ENCODE peak calls at places on chromosome 21, in seven cellular contexts. C is effector memory CD4-positive, alpha-beta T cell; E is HAP-1; M is left ventricle myocardium inferior; P is right lobe of liver; U is trophoblast cell; I is BE2C. A is an unnamed sample. For H3K4me1, the result is how much of the 10 kb centered on the place peaks cover.

GRCh38 chr21:43340491-43341348 is 86.2 kb downstream of the SIK1 start:
- DNase-seq in M (no peak), I (no peak), C (no peak), U (no peak), E (peak), P (no peak), A (peak)

GRCh38 chr21:25456672-25457071 is 150.6 kb downstream of the MRPL39 start:
- DNase-seq in M (no peak), I (no peak), C (no peak), U (no peak), E (no peak), P (no peak), A (peak)

GRCh38 chr21:33132054-33132453 is 62.1 kb downstream of the OLIG1 start:
- DNase-seq in M (no peak), I (no peak), C (no peak), P (no peak), U (no peak), E (no peak), A (no peak)

GRCh38 chr21:35896060-35896459 is 164.3 kb downstream of the SETD4 start:
- DNase-seq in U (no peak), E (no peak), M (no peak), P (no peak), I (no peak), C (no peak), A (no peak)

GRCh38 chr21:32321480-32321879 is 22.8 kb downstream of the MRAP start:
- DNase-seq in U (no peak), M (no peak), P (no peak), I (no peak), E (no peak), C (no peak), A (no peak)

GRCh38 chr21:31334648-31335121 is 9.4 kb downstream of the TIAM1 start:
- DNase-seq in M (no peak), C (no peak), E (no peak), P (no peak), I (no peak), U (no peak), A (peak)

GRCh38 chr21:44789880-44790279 is 11.7 kb downstream of the UBE2G2 start:
- DNase-seq in C (no peak), P (no peak), I (no peak), M (no peak), U (no peak), E (no peak), A (no peak)

GRCh38 chr21:44815225-44815624 is 2.6 kb downstream of the SUMO3 start:
- DNase-seq in P (no peak), C (no peak), E (no peak), I (no peak), M (no peak), U (no peak), A (no peak)

GRCh38 chr21:33403786-33404571 is 766 bp downstream of the IFNGR2 start:
- DNase-seq in U (peak), I (peak), E (peak), M (peak), C (no peak), P (peak), A (peak)

GRCh38 chr21:25837545-25838263 is 102.9 kb downstream of the GABPA start:
- DNase-seq in P (no peak), M (no peak), C (no peak), E (peak), U (no peak), I (no peak), A (no peak)

GRCh38 chr21:25572895-25573310 is 34.4 kb downstream of the MRPL39 start:
- DNase-seq in C (no peak), P (no peak), E (no peak), U (no peak), I (no peak), M (no peak), A (no peak)

GRCh38 chr21:44199448-44199847 is 41.3 kb downstream of the ICOSLG start:
- DNase-seq in P (no peak), E (no peak), U (no peak), I (peak), C (no peak), M (no peak), A (peak)

GRCh38 chr21:29318354-29318753 is 19.6 kb downstream of the BACH1 start:
- DNase-seq in U (no peak), P (no peak), C (no peak), M (no peak), E (no peak), I (no peak), A (no peak)

GRCh38 chr21:29316029-29316742 is 17.5 kb downstream of the BACH1 start:
- DNase-seq in E (no peak), C (no peak), M (no peak), U (no peak), I (no peak), P (no peak), A (no peak)

GRCh38 chr21:29313662-29314408 is 15.1 kb downstream of the BACH1 start:
- DNase-seq in I (no peak), U (no peak), E (no peak), C (no peak), M (no peak), P (no peak), A (no peak)

GRCh38 chr21:29315155-29315749 is 16.5 kb downstream of the BACH1 start:
- DNase-seq in E (no peak), I (no peak), P (no peak), C (no peak), M (no peak), U (no peak), A (no peak)

DNA sequence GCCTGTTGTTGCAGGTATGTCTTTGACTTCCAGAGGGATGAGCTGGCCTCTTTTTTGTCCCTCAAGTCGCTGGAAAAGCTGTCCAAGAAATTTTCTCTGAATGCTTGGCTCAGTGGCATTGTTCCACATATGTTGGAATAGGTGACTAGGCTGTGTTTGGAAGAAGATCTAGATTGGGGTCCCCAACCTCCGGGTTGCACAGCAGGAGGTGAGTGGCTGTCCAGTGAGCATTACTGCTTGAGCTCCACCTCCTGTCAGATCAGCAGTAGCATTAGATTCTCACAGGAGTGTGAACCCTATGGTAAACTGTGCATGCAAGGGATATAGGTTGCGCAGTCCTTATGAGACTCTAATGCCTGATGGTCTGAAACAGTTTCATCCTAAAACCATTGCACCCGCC is 18.1 kb downstream of the BACH1 start:
- DNase-seq in C (no peak), U (no peak), P (no peak), M (no peak), I (no peak), E (no peak), A (no peak)
- H3K4me1 ChIP-seq in C (under half), U (under half), P (under half), M (half or more), I (under half), E (under half), A (half or more)

GRCh38 chr21:39593522-39593921 is 19.2 kb upstream of the B3GALT5 start:
- DNase-seq in U (no peak), M (no peak), I (no peak), E (no peak), P (no peak), C (no peak), A (no peak)

GRCh38 chr21:39599191-39599966 is 13.4 kb upstream of the B3GALT5 start:
- DNase-seq in P (no peak), C (no peak), U (no peak), I (no peak), M (no peak), E (no peak), A (no peak)

GRCh38 chr21:39597595-39598185 is 15.1 kb upstream of the B3GALT5 start:
- DNase-seq in C (no peak), U (no peak), E (no peak), P (no peak), I (no peak), M (no peak), A (no peak)

GRCh38 chr21:39601194-39601940 is 11.4 kb upstream of the B3GALT5 start:
- DNase-seq in P (no peak), U (no peak), C (no peak), E (no peak), I (no peak), M (no peak), A (no peak)

DNA sequence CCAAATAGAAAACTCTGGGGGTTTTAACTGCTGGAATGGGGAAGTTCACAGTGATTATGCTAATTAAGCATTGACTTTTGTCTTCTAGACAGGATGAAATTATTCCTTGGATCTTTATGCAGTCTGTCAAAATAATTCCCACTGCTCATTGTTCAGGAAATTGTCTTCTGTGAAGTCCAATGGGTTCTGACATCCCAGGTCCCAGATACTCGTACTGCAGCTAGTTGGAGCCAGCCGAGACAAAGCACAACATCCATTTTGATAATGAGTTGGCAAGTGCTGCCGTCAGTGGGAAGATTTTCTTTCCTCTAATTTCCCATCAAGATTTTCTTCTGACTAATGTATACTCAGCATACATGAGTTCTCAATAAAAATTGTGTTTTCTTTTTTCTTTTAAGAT is 17.3 kb upstream of the B3GALT5 start:
- DNase-seq in C (no peak), U (no peak), I (no peak), P (no peak), M (no peak), E (no peak), A (no peak)
- H3K4me1 ChIP-seq in C (under half), U (under half), I (under half), P (under half), M (under half), E (under half), A (under half)

GRCh38 chr21:41834252-41834925 is 44.8 kb downstream of the PRDM15 start:
- DNase-seq in I (no peak), E (no peak), M (no peak), U (no peak), C (no peak), P (no peak), A (no peak)

GRCh38 chr21:41836166-41837015 is 42.8 kb downstream of the PRDM15 start:
- DNase-seq in E (no peak), C (no peak), M (no peak), U (no peak), P (no peak), I (no peak), A (no peak)

GRCh38 chr21:41835711-41836154 is 43.4 kb downstream of the PRDM15 start:
- DNase-seq in E (no peak), U (no peak), I (no peak), P (no peak), C (no peak), M (no peak), A (no peak)

GRCh38 chr21:41833138-41834115 is 45.7 kb downstream of the PRDM15 start:
- DNase-seq in U (no peak), E (no peak), P (no peak), I (no peak), M (no peak), C (no peak), A (no peak)

GRCh38 chr21:41834926-41835663 is 44.0 kb downstream of the PRDM15 start:
- DNase-seq in U (no peak), P (no peak), M (no peak), E (no peak), C (no peak), I (no peak), A (no peak)
- H3K4me1 ChIP-seq in U (under half), P (under half), M (under half), E (under half), C (under half), I (under half), A (under half)

GRCh38 chr21:46051379-46051770 is 46.5 kb upstream of the COL6A2 start:
- DNase-seq in E (no peak), C (no peak), I (no peak), U (no peak), P (no peak), M (no peak), A (no peak)
- H3K4me1 ChIP-seq in E (under half), C (under half), I (under half), U (under half), P (under half), M (under half), A (under half)

A was measured in stomach.